ENCODE peak calls at places on chromosomes 11 and 22, in five cellular contexts. One of them, this sample, is unnamed.

GRCh38 chr11:118910309-118911112 is 15.2 kb downstream of the BCL9L start:
- DNase-seq in T-helper 2 cell: no peak
- DNase-seq in HS-5: no peak
- DNase-seq in GM12865: no peak
- DNase-seq in left ventricle myocardium inferior: peak
- DNase-seq in this sample: no peak

GRCh38 chr22:24521791-24522245 is 26.7 kb downstream of the UPB1 start:
- DNase-seq in left ventricle myocardium inferior: no peak
- DNase-seq in GM12865: peak
- DNase-seq in T-helper 2 cell: no peak
- DNase-seq in HS-5: peak
- DNase-seq in this sample: no peak

GRCh38 chr22:46609724-46610161 is 10.4 kb upstream of the GRAMD4 start:
- DNase-seq in HS-5: no peak
- DNase-seq in left ventricle myocardium inferior: no peak
- DNase-seq in GM12865: no peak
- DNase-seq in T-helper 2 cell: no peak
- DNase-seq in this sample: no peak

GRCh38 chr22:27634043-27634442 is 167.5 kb downstream of the MN1 start:
- DNase-seq in left ventricle myocardium inferior: no peak
- DNase-seq in T-helper 2 cell: no peak
- DNase-seq in GM12865: no peak
- DNase-seq in HS-5: no peak
- DNase-seq in this sample: no peak

GRCh38 chr11:9565822-9566560 is 7.5 kb upstream of the WEE1 start:
- DNase-seq in HS-5: peak
- DNase-seq in left ventricle myocardium inferior: no peak
- DNase-seq in T-helper 2 cell: no peak
- DNase-seq in GM12865: peak
- DNase-seq in this sample: no peak

GRCh38 chr22:45684169-45684568 is 12.5 kb downstream of the ATXN10 start:
- DNase-seq in left ventricle myocardium inferior: no peak
- DNase-seq in T-helper 2 cell: no peak
- DNase-seq in GM12865: peak
- DNase-seq in HS-5: no peak
- DNase-seq in this sample: no peak

GRCh38 chr11:116499396-116500001 is 273.3 kb downstream of the BUD13 start:
- DNase-seq in GM12865: peak
- DNase-seq in left ventricle myocardium inferior: peak
- DNase-seq in T-helper 2 cell: no peak
- DNase-seq in HS-5: no peak
- DNase-seq in this sample: no peak

GRCh38 chr11:15816270-15816871 is 540.0 kb downstream of the SOX6 start:
- DNase-seq in left ventricle myocardium inferior: no peak
- DNase-seq in GM12865: no peak
- DNase-seq in T-helper 2 cell: no peak
- DNase-seq in HS-5: peak
- DNase-seq in this sample: no peak

GRCh38 chr22:31084811-31085492 is 3.8 kb downstream of the SMTN start:
- DNase-seq in T-helper 2 cell: peak
- DNase-seq in left ventricle myocardium inferior: peak
- DNase-seq in GM12865: peak
- DNase-seq in HS-5: no peak
- DNase-seq in this sample: peak

GRCh38 chr11:66126808-66127555 is 56.9 kb downstream of the PACS1 start:
- DNase-seq in HS-5: no peak
- DNase-seq in left ventricle myocardium inferior: peak
- DNase-seq in GM12865: peak
- DNase-seq in T-helper 2 cell: no peak
- DNase-seq in this sample: peak

GRCh38 chr11:93526058-93526633 is 17.0 kb downstream of the SMCO4 start:
- DNase-seq in GM12865: no peak
- DNase-seq in HS-5: no peak
- DNase-seq in left ventricle myocardium inferior: no peak
- DNase-seq in T-helper 2 cell: no peak
- DNase-seq in this sample: no peak

GRCh38 chr11:72411623-72412532 is 22.5 kb downstream of the CLPB start:
- DNase-seq in HS-5: no peak
- DNase-seq in GM12865: peak
- DNase-seq in left ventricle myocardium inferior: no peak
- DNase-seq in T-helper 2 cell: no peak
- DNase-seq in this sample: no peak

GRCh38 chr11:68012044-68012842 is 2.1 kb downstream of the ALDH3B1 start:
- DNase-seq in left ventricle myocardium inferior: no peak
- DNase-seq in T-helper 2 cell: no peak
- DNase-seq in GM12865: no peak
- DNase-seq in HS-5: no peak
- DNase-seq in this sample: no peak

GRCh38 chr11:115148691-115149090 is 355.5 kb downstream of the CADM1 start:
- DNase-seq in HS-5: no peak
- DNase-seq in GM12865: no peak
- DNase-seq in left ventricle myocardium inferior: no peak
- DNase-seq in T-helper 2 cell: no peak
- DNase-seq in this sample: no peak

GRCh38 chr11:128734439-128735224 is 40.8 kb downstream of the FLI1 start:
- DNase-seq in left ventricle myocardium inferior: peak
- DNase-seq in T-helper 2 cell: no peak
- DNase-seq in HS-5: no peak
- DNase-seq in GM12865: peak
- DNase-seq in this sample: no peak

GRCh38 chr22:26985217-26985616 is 327.8 kb downstream of the MIAT start:
- DNase-seq in GM12865: no peak
- DNase-seq in left ventricle myocardium inferior: no peak
- DNase-seq in HS-5: no peak
- DNase-seq in T-helper 2 cell: no peak
- DNase-seq in this sample: no peak

GRCh38 chr11:122229611-122230386 is 113.8 kb upstream of the BLID start:
- DNase-seq in left ventricle myocardium inferior: no peak
- DNase-seq in T-helper 2 cell: no peak
- DNase-seq in HS-5: no peak
- DNase-seq in GM12865: no peak
- DNase-seq in this sample: no peak

GRCh38 chr22:49243335-49243734 is 584.3 kb downstream of the BRD1 start:
- DNase-seq in HS-5: no peak
- DNase-seq in GM12865: no peak
- DNase-seq in T-helper 2 cell: no peak
- DNase-seq in left ventricle myocardium inferior: no peak
- DNase-seq in this sample: no peak

GRCh38 chr11:35107866-35108265 is 31.1 kb upstream of the CD44 start:
- DNase-seq in T-helper 2 cell: no peak
- DNase-seq in HS-5: no peak
- DNase-seq in GM12865: peak
- DNase-seq in left ventricle myocardium inferior: no peak
- DNase-seq in this sample: no peak

GRCh38 chr11:65952052-65952521 is 6.8 kb downstream of the TSGA10IP start:
- DNase-seq in T-helper 2 cell: no peak
- DNase-seq in left ventricle myocardium inferior: no peak
- DNase-seq in HS-5: no peak
- DNase-seq in GM12865: no peak
- DNase-seq in this sample: no peak

GRCh38 chr22:30328466-30329049 is 1.8 kb upstream of the TBC1D10A start:
- DNase-seq in HS-5: no peak
- DNase-seq in left ventricle myocardium inferior: no peak
- DNase-seq in GM12865: no peak
- DNase-seq in T-helper 2 cell: no peak
- DNase-seq in this sample: no peak

GRCh38 chr11:20053572-20053971 is 106.7 kb downstream of the DBX1 start:
- DNase-seq in left ventricle myocardium inferior: no peak
- DNase-seq in HS-5: no peak
- DNase-seq in GM12865: no peak
- DNase-seq in T-helper 2 cell: no peak
- DNase-seq in this sample: no peak

GRCh38 chr11:110818032-110818687 is 105.9 kb upstream of the ARHGAP20 start:
- DNase-seq in GM12865: no peak
- DNase-seq in T-helper 2 cell: no peak
- DNase-seq in left ventricle myocardium inferior: no peak
- DNase-seq in HS-5: peak
- DNase-seq in this sample: no peak

GRCh38 chr11:67468835-67469811 is at the start of gene TMEM134:
- DNase-seq in T-helper 2 cell: peak
- DNase-seq in left ventricle myocardium inferior: peak
- DNase-seq in GM12865: peak
- DNase-seq in HS-5: peak
- DNase-seq in this sample: peak

GRCh38 chr22:20039683-20040325 is 18.9 kb downstream of the TANGO2 start:
- DNase-seq in left ventricle myocardium inferior: no peak
- DNase-seq in T-helper 2 cell: no peak
- DNase-seq in HS-5: no peak
- DNase-seq in GM12865: no peak
- DNase-seq in this sample: no peak

GRCh38 chr11:129189646-129190045 is 2.5 kb downstream of the ARHGAP32 start:
- DNase-seq in T-helper 2 cell: no peak
- DNase-seq in HS-5: no peak
- DNase-seq in GM12865: no peak
- DNase-seq in left ventricle myocardium inferior: no peak
- DNase-seq in this sample: no peak

GRCh38 chr11:17171342-17171741 is 36.4 kb downstream of the PIK3C2A start:
- DNase-seq in GM12865: no peak
- DNase-seq in HS-5: peak
- DNase-seq in left ventricle myocardium inferior: no peak
- DNase-seq in T-helper 2 cell: no peak
- DNase-seq in this sample: no peak

GRCh38 chr22:37981282-37982011 is 2.9 kb downstream of the SOX10 start:
- DNase-seq in GM12865: no peak
- DNase-seq in left ventricle myocardium inferior: no peak
- DNase-seq in T-helper 2 cell: no peak
- DNase-seq in HS-5: no peak
- DNase-seq in this sample: no peak

GRCh38 chr11:104165014-104165413 is 1.1 kb upstream of the PDGFD start:
- DNase-seq in GM12865: no peak
- DNase-seq in T-helper 2 cell: no peak
- DNase-seq in HS-5: no peak
- DNase-seq in left ventricle myocardium inferior: no peak
- DNase-seq in this sample: no peak

GRCh38 chr11:26793517-26793916 is 71.7 kb upstream of the SLC5A12 start:
- DNase-seq in T-helper 2 cell: no peak
- DNase-seq in GM12865: no peak
- DNase-seq in HS-5: no peak
- DNase-seq in left ventricle myocardium inferior: no peak
- DNase-seq in this sample: no peak

GRCh38 chr11:13667795-13668101 is 720 bp upstream of the FAR1 start:
- DNase-seq in HS-5: no peak
- DNase-seq in T-helper 2 cell: no peak
- DNase-seq in left ventricle myocardium inferior: no peak
- DNase-seq in GM12865: no peak
- DNase-seq in this sample: no peak

GRCh38 chr11:119415517-119415916 is 7.5 kb downstream of the THY1 start:
- DNase-seq in left ventricle myocardium inferior: no peak
- DNase-seq in T-helper 2 cell: no peak
- DNase-seq in GM12865: no peak
- DNase-seq in HS-5: no peak
- DNase-seq in this sample: no peak

GRCh38 chr11:20112291-20113146 is 47.8 kb downstream of the DBX1 start:
- DNase-seq in T-helper 2 cell: no peak
- DNase-seq in HS-5: peak
- DNase-seq in left ventricle myocardium inferior: peak
- DNase-seq in GM12865: no peak
- DNase-seq in this sample: no peak

GRCh38 chr22:42500164-42500835 is 19.3 kb downstream of the RRP7A start:
- DNase-seq in left ventricle myocardium inferior: peak
- DNase-seq in T-helper 2 cell: peak
- DNase-seq in GM12865: peak
- DNase-seq in HS-5: no peak
- DNase-seq in this sample: peak

GRCh38 chr22:40426671-40427070 is 56.3 kb downstream of the SGSM3 start:
- DNase-seq in T-helper 2 cell: no peak
- DNase-seq in GM12865: no peak
- DNase-seq in HS-5: no peak
- DNase-seq in left ventricle myocardium inferior: no peak
- DNase-seq in this sample: no peak

GRCh38 chr11:119694334-119694733 is 34.7 kb downstream of the NECTIN1 start:
- DNase-seq in GM12865: peak
- DNase-seq in T-helper 2 cell: no peak
- DNase-seq in HS-5: no peak
- DNase-seq in left ventricle myocardium inferior: no peak
- DNase-seq in this sample: no peak

GRCh38 chr11:23288001-23288783 is 427.9 kb upstream of the CCDC179 start:
- DNase-seq in HS-5: peak
- DNase-seq in GM12865: no peak
- DNase-seq in left ventricle myocardium inferior: no peak
- DNase-seq in T-helper 2 cell: no peak
- DNase-seq in this sample: no peak

GRCh38 chr11:84899740-84900139 is 727.4 kb downstream of the DLG2 start:
- DNase-seq in T-helper 2 cell: no peak
- DNase-seq in left ventricle myocardium inferior: no peak
- DNase-seq in GM12865: peak
- DNase-seq in HS-5: no peak
- DNase-seq in this sample: no peak

GRCh38 chr22:26893711-26894110 is 236.3 kb downstream of the MIAT start:
- DNase-seq in GM12865: no peak
- DNase-seq in T-helper 2 cell: no peak
- DNase-seq in HS-5: no peak
- DNase-seq in left ventricle myocardium inferior: no peak
- DNase-seq in this sample: no peak

This sample was measured in CD4-positive, alpha-beta T cell.